ENCODE peak calls at places on chromosome 10, in nine cellular contexts. One of them, this sample, is unnamed. For H3K4me1 and H3K9me3, the result is how much of the 10 kb centered on the place peaks cover.

GRCh38 chr10:3774018-3774813 is 10.8 kb downstream of the KLF6 start:
- DNase-seq in CD8-positive, alpha-beta T cell: no peak
- DNase-seq in heart right ventricle: no peak
- DNase-seq in CD4-positive, alpha-beta memory T cell: peak
- DNase-seq in uterus: no peak
- DNase-seq in tibial artery: no peak
- DNase-seq in adrenal gland: no peak
- DNase-seq in heart left ventricle: no peak
- DNase-seq in fibroblast of lung: peak
- DNase-seq in this sample: no peak

GRCh38 chr10:112783653-112784426 is 166.2 kb upstream of the TCF7L2 start:
- DNase-seq in CD8-positive, alpha-beta T cell: no peak
- DNase-seq in heart right ventricle: peak
- DNase-seq in CD4-positive, alpha-beta memory T cell: no peak
- DNase-seq in uterus: no peak
- DNase-seq in tibial artery: no peak
- DNase-seq in adrenal gland: peak
- DNase-seq in heart left ventricle: peak
- DNase-seq in fibroblast of lung: no peak
- DNase-seq in this sample: no peak

GRCh38 chr10:65618125-65618524 is 1307.7 kb upstream of the LRRTM3 start:
- DNase-seq in CD8-positive, alpha-beta T cell: no peak
- DNase-seq in heart right ventricle: no peak
- DNase-seq in CD4-positive, alpha-beta memory T cell: no peak
- DNase-seq in uterus: no peak
- DNase-seq in tibial artery: no peak
- DNase-seq in adrenal gland: no peak
- DNase-seq in heart left ventricle: no peak
- DNase-seq in fibroblast of lung: no peak
- DNase-seq in this sample: no peak

GRCh38 chr10:19713800-19714525 is 102.3 kb upstream of the PLXDC2 start:
- DNase-seq in CD8-positive, alpha-beta T cell: no peak
- DNase-seq in heart right ventricle: no peak
- DNase-seq in CD4-positive, alpha-beta memory T cell: no peak
- DNase-seq in uterus: no peak
- DNase-seq in tibial artery: no peak
- DNase-seq in adrenal gland: peak
- DNase-seq in heart left ventricle: no peak
- DNase-seq in fibroblast of lung: no peak
- DNase-seq in this sample: no peak

GRCh38 chr10:86687750-86688149 is 19.4 kb downstream of the LDB3 start:
- DNase-seq in CD8-positive, alpha-beta T cell: no peak
- DNase-seq in heart right ventricle: no peak
- DNase-seq in CD4-positive, alpha-beta memory T cell: no peak
- DNase-seq in uterus: no peak
- DNase-seq in tibial artery: no peak
- DNase-seq in adrenal gland: no peak
- DNase-seq in heart left ventricle: no peak
- DNase-seq in fibroblast of lung: peak
- DNase-seq in this sample: no peak

GRCh38 chr10:25725917-25726716 is 207.9 kb upstream of the MYO3A start:
- DNase-seq in CD8-positive, alpha-beta T cell: no peak
- DNase-seq in heart right ventricle: no peak
- DNase-seq in CD4-positive, alpha-beta memory T cell: peak
- DNase-seq in uterus: no peak
- DNase-seq in tibial artery: no peak
- DNase-seq in adrenal gland: peak
- DNase-seq in heart left ventricle: no peak
- DNase-seq in fibroblast of lung: peak
- DNase-seq in this sample: peak

GRCh38 chr10:102148275-102148674 is 3.9 kb upstream of the NOLC1 start:
- DNase-seq in CD8-positive, alpha-beta T cell: no peak
- DNase-seq in heart right ventricle: no peak
- DNase-seq in CD4-positive, alpha-beta memory T cell: no peak
- DNase-seq in uterus: no peak
- DNase-seq in tibial artery: no peak
- DNase-seq in adrenal gland: no peak
- DNase-seq in heart left ventricle: no peak
- DNase-seq in fibroblast of lung: no peak
- DNase-seq in this sample: no peak

GRCh38 chr10:110214380-110214826 is 7.0 kb downstream of the MXI1 start:
- DNase-seq in CD8-positive, alpha-beta T cell: no peak
- DNase-seq in heart right ventricle: no peak
- DNase-seq in CD4-positive, alpha-beta memory T cell: peak
- DNase-seq in uterus: no peak
- DNase-seq in tibial artery: no peak
- DNase-seq in adrenal gland: no peak
- DNase-seq in heart left ventricle: no peak
- DNase-seq in fibroblast of lung: peak
- DNase-seq in this sample: no peak

GRCh38 chr10:88152720-88153119 is 289.3 kb downstream of the PTEN start:
- DNase-seq in CD8-positive, alpha-beta T cell: no peak
- DNase-seq in heart right ventricle: no peak
- DNase-seq in CD4-positive, alpha-beta memory T cell: no peak
- DNase-seq in uterus: no peak
- DNase-seq in tibial artery: no peak
- DNase-seq in adrenal gland: peak
- DNase-seq in heart left ventricle: no peak
- DNase-seq in fibroblast of lung: peak
- DNase-seq in this sample: no peak

GRCh38 chr10:129163536-129163935 is 303.5 kb upstream of the MGMT start:
- DNase-seq in CD8-positive, alpha-beta T cell: no peak
- DNase-seq in heart right ventricle: no peak
- DNase-seq in CD4-positive, alpha-beta memory T cell: no peak
- DNase-seq in uterus: no peak
- DNase-seq in tibial artery: no peak
- DNase-seq in adrenal gland: no peak
- DNase-seq in heart left ventricle: no peak
- DNase-seq in fibroblast of lung: no peak
- DNase-seq in this sample: no peak

GRCh38 chr10:93777092-93777491 is 19.4 kb downstream of the LGI1 start:
- DNase-seq in CD8-positive, alpha-beta T cell: no peak
- DNase-seq in heart right ventricle: no peak
- DNase-seq in CD4-positive, alpha-beta memory T cell: no peak
- DNase-seq in uterus: no peak
- DNase-seq in tibial artery: no peak
- DNase-seq in adrenal gland: no peak
- DNase-seq in heart left ventricle: no peak
- DNase-seq in fibroblast of lung: peak
- DNase-seq in this sample: no peak

GRCh38 chr10:82282782-82283456 is 407.9 kb downstream of the NRG3 start:
- DNase-seq in CD8-positive, alpha-beta T cell: no peak
- DNase-seq in heart right ventricle: no peak
- DNase-seq in CD4-positive, alpha-beta memory T cell: no peak
- DNase-seq in uterus: no peak
- DNase-seq in tibial artery: no peak
- DNase-seq in adrenal gland: no peak
- DNase-seq in heart left ventricle: no peak
- DNase-seq in fibroblast of lung: no peak
- DNase-seq in this sample: no peak

GRCh38 chr10:68955786-68956532 is at the start of gene DDX21:
- DNase-seq in CD8-positive, alpha-beta T cell: peak
- DNase-seq in heart right ventricle: peak
- DNase-seq in CD4-positive, alpha-beta memory T cell: peak
- DNase-seq in uterus: peak
- DNase-seq in tibial artery: peak
- DNase-seq in adrenal gland: peak
- DNase-seq in heart left ventricle: peak
- DNase-seq in fibroblast of lung: peak
- DNase-seq in this sample: peak

GRCh38 chr10:68957284-68957615 is 1.3 kb downstream of the DDX21 start:
- DNase-seq in CD8-positive, alpha-beta T cell: no peak
- DNase-seq in heart right ventricle: no peak
- DNase-seq in CD4-positive, alpha-beta memory T cell: no peak
- DNase-seq in uterus: no peak
- DNase-seq in tibial artery: no peak
- DNase-seq in adrenal gland: no peak
- DNase-seq in heart left ventricle: no peak
- DNase-seq in fibroblast of lung: no peak
- DNase-seq in this sample: no peak

GRCh38 chr10:68963151-68963550 is 7.2 kb downstream of the DDX21 start:
- DNase-seq in CD8-positive, alpha-beta T cell: no peak
- DNase-seq in heart right ventricle: no peak
- DNase-seq in CD4-positive, alpha-beta memory T cell: no peak
- DNase-seq in uterus: no peak
- DNase-seq in tibial artery: no peak
- DNase-seq in adrenal gland: no peak
- DNase-seq in heart left ventricle: no peak
- DNase-seq in fibroblast of lung: no peak
- DNase-seq in this sample: no peak

GRCh38 chr10:68957654-68958053 is 1.7 kb downstream of the DDX21 start:
- DNase-seq in CD8-positive, alpha-beta T cell: no peak
- DNase-seq in heart right ventricle: no peak
- DNase-seq in CD4-positive, alpha-beta memory T cell: no peak
- DNase-seq in uterus: no peak
- DNase-seq in tibial artery: no peak
- DNase-seq in adrenal gland: peak
- DNase-seq in heart left ventricle: no peak
- DNase-seq in fibroblast of lung: no peak
- DNase-seq in this sample: no peak

DNA sequence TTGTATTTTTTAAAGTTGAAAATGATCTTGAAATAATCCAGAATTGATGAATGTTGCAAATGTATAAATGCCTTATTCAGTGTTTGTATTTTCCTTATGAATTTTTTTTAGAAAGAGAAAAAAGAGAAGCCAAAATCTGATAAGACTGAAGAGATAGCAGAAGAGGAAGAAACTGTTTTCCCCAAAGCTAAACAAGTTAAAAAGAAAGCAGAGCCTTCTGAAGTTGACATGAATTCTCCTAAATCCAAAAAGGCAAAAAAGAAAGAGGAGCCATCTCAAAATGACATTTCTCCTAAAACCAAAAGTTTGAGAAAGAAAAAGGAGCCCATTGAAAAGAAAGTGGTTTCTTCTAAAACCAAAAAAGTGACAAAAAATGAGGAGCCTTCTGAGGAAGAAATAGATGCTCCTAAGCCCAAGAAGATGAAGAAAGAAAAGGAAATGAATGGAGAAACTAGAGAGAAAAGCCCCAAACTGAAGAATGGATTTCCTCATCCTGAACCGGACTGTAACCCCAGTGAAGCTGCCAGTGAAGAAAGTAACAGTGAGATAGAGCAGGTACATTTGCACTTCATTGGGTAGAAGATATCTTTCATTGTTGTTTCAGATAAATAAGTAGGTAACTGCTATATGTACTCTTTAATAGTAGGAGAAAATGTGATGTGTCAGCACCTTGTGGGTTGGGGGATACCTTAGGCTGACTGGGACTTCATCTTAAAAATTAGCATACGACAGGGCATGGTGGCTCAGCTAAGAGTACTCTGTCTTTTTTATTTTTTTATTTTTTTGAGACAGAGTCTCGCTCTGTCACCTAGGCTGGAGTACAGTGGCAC is 3.9 kb downstream of the DDX21 start:
- DNase-seq in CD8-positive, alpha-beta T cell: no peak
- DNase-seq in heart right ventricle: no peak
- DNase-seq in CD4-positive, alpha-beta memory T cell: no peak
- DNase-seq in uterus: no peak
- DNase-seq in tibial artery: no peak
- DNase-seq in adrenal gland: no peak
- DNase-seq in heart left ventricle: no peak
- DNase-seq in fibroblast of lung: no peak
- DNase-seq in this sample: no peak
- H3K27ac ChIP-seq in CD8-positive, alpha-beta T cell: no peak
- H3K27ac ChIP-seq in heart right ventricle: no peak
- H3K27ac ChIP-seq in CD4-positive, alpha-beta memory T cell: no peak
- H3K27ac ChIP-seq in uterus: no peak
- H3K27ac ChIP-seq in tibial artery: no peak
- H3K27ac ChIP-seq in adrenal gland: no peak
- H3K27ac ChIP-seq in heart left ventricle: no peak
- H3K27ac ChIP-seq in fibroblast of lung: no peak
- H3K27ac ChIP-seq in this sample: no peak

GRCh38 chr10:108615576-108616320 is 1307.6 kb downstream of the XPNPEP1 start:
- DNase-seq in CD8-positive, alpha-beta T cell: no peak
- DNase-seq in heart right ventricle: no peak
- DNase-seq in CD4-positive, alpha-beta memory T cell: no peak
- DNase-seq in uterus: no peak
- DNase-seq in tibial artery: no peak
- DNase-seq in adrenal gland: no peak
- DNase-seq in heart left ventricle: no peak
- DNase-seq in fibroblast of lung: no peak
- DNase-seq in this sample: no peak
- H3K4me1 ChIP-seq in CD8-positive, alpha-beta T cell: under half
- H3K4me1 ChIP-seq in heart right ventricle: under half
- H3K4me1 ChIP-seq in CD4-positive, alpha-beta memory T cell: under half
- H3K4me1 ChIP-seq in uterus: under half
- H3K4me1 ChIP-seq in tibial artery: under half
- H3K4me1 ChIP-seq in adrenal gland: under half
- H3K4me1 ChIP-seq in heart left ventricle: under half
- H3K4me1 ChIP-seq in fibroblast of lung: under half
- H3K4me1 ChIP-seq in this sample: under half

GRCh38 chr10:121698902-121699301 is 100.7 kb upstream of the FGFR2 start:
- DNase-seq in CD8-positive, alpha-beta T cell: no peak
- DNase-seq in heart right ventricle: no peak
- DNase-seq in CD4-positive, alpha-beta memory T cell: no peak
- DNase-seq in uterus: no peak
- DNase-seq in tibial artery: no peak
- DNase-seq in adrenal gland: no peak
- DNase-seq in heart left ventricle: no peak
- DNase-seq in fibroblast of lung: no peak
- DNase-seq in this sample: no peak
- H3K9me3 ChIP-seq in CD8-positive, alpha-beta T cell: under half
- H3K9me3 ChIP-seq in heart right ventricle: under half
- H3K9me3 ChIP-seq in CD4-positive, alpha-beta memory T cell: under half
- H3K9me3 ChIP-seq in uterus: under half
- H3K9me3 ChIP-seq in tibial artery: under half
- H3K9me3 ChIP-seq in adrenal gland: under half
- H3K9me3 ChIP-seq in heart left ventricle: under half
- H3K9me3 ChIP-seq in fibroblast of lung: under half
- H3K9me3 ChIP-seq in this sample: under half

DNA sequence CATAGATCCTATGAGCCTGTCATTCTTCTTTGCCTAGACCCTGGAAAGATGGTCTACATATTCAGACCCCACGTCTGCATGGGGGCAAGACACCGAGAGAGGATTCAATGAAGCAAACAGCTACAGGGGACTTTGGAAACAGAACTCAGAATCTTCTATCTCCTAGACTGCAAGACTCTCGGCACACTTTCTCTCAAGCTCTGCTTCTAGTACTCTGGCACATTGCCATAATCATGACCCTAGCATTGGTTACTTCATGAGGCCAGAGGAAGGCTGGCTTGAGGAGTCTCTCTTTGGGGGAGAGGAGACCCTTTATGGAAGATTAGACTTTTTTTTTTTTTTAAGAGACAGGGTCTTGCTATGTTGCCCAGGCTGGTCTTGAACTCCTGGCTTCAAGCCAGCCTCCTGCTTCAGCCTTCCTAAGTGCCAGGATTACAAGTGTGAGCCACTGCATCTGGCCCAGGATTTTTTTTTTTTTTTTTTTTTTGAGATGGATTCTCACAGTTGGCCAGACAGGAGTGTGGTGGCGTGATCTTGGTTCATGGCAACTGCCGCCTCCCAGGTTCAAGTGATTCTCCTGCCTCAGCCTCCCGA is 20.7 kb downstream of the CCDC3 start:
- DNase-seq in CD8-positive, alpha-beta T cell: no peak
- DNase-seq in heart right ventricle: no peak
- DNase-seq in CD4-positive, alpha-beta memory T cell: no peak
- DNase-seq in uterus: no peak
- DNase-seq in tibial artery: no peak
- DNase-seq in adrenal gland: no peak
- DNase-seq in heart left ventricle: no peak
- DNase-seq in fibroblast of lung: no peak
- DNase-seq in this sample: no peak
- H3K27ac ChIP-seq in CD8-positive, alpha-beta T cell: no peak
- H3K27ac ChIP-seq in heart right ventricle: no peak
- H3K27ac ChIP-seq in CD4-positive, alpha-beta memory T cell: no peak
- H3K27ac ChIP-seq in uterus: no peak
- H3K27ac ChIP-seq in tibial artery: peak
- H3K27ac ChIP-seq in adrenal gland: no peak
- H3K27ac ChIP-seq in heart left ventricle: no peak
- H3K27ac ChIP-seq in fibroblast of lung: no peak
- H3K27ac ChIP-seq in this sample: no peak

GRCh38 chr10:97861924-97862323 is 12.3 kb downstream of the GOLGA7B start:
- DNase-seq in CD8-positive, alpha-beta T cell: no peak
- DNase-seq in heart right ventricle: no peak
- DNase-seq in CD4-positive, alpha-beta memory T cell: no peak
- DNase-seq in uterus: no peak
- DNase-seq in tibial artery: no peak
- DNase-seq in adrenal gland: no peak
- DNase-seq in heart left ventricle: no peak
- DNase-seq in fibroblast of lung: no peak
- DNase-seq in this sample: no peak
- H3K4me1 ChIP-seq in CD8-positive, alpha-beta T cell: under half
- H3K4me1 ChIP-seq in heart right ventricle: under half
- H3K4me1 ChIP-seq in CD4-positive, alpha-beta memory T cell: under half
- H3K4me1 ChIP-seq in uterus: under half
- H3K4me1 ChIP-seq in tibial artery: under half
- H3K4me1 ChIP-seq in adrenal gland: under half
- H3K4me1 ChIP-seq in heart left ventricle: under half
- H3K4me1 ChIP-seq in fibroblast of lung: under half
- H3K4me1 ChIP-seq in this sample: under half

This sample was measured in CD4-positive, CD25-positive, alpha-beta regulatory T cell.